ENCODE peak calls at places on chromosome 4, in five cellular contexts. T is fibroblast of lung, F is tibial artery, O is lower leg skin, I is IMR-90. H is an unnamed sample.

GRCh38 chr4:124483043-124483906 is 229.3 kb downstream of the ANKRD50 start:
- DNase-seq in T (peak; percentile 11), F (no peak), O (no peak), I (peak; percentile 21), H (peak; percentile 72)

GRCh38 chr4:7652451-7652871 is 217.7 kb upstream of the PSAPL1 start:
- DNase-seq in T (peak; percentile 21), F (no peak), O (no peak), I (no peak), H (no peak)

GRCh38 chr4:152674359-152674758 is 5.4 kb downstream of the TMEM154 start:
- DNase-seq in T (no peak), F (no peak), O (no peak), I (no peak), H (no peak)

GRCh38 chr4:160238790-160239189 is 1135.9 kb downstream of the RAPGEF2 start:
- DNase-seq in T (no peak), F (no peak), O (no peak), I (no peak), H (no peak)

GRCh38 chr4:167032876-167033275 is 201.4 kb downstream of the SPOCK3 start:
- DNase-seq in T (peak; percentile 80), F (no peak), O (no peak), I (peak; percentile 39), H (peak; percentile 53)

GRCh38 chr4:70993181-70994068 is at the start of gene DCK:
- DNase-seq in T (peak; percentile 91), F (peak; percentile 86), O (peak; percentile 82), I (peak; percentile 90), H (peak; percentile 91)

GRCh38 chr4:109169160-109169559 is 133.3 kb downstream of the COL25A1 start:
- DNase-seq in T (peak; percentile 9), F (no peak), O (no peak), I (peak; percentile 4), H (no peak)

GRCh38 chr4:20493761-20494353 is 206.4 kb upstream of the PACRGL start:
- DNase-seq in T (peak; percentile 58), F (no peak), O (no peak), I (peak; percentile 84), H (peak; percentile 31)

DNA sequence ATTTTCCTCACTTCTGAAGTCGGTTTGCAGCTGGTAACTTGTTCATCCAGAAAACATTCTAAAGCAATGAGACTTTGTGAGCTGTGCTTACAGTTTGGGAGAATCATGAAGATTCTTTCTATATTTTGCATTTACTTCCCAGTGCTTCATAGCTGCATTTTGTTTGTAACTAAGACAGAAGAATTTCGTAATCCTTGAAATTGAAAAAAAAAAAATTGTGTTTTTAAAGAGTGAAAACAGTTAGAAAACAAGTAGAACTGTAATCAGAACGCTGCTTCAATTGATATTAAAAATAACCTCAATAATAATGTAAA is 392.4 kb downstream of the UNC5C start:
- DNase-seq in T (no peak), F (no peak), O (no peak), I (no peak), H (no peak)
- TF ChIP-seq CTCF in T (no peak), F (no peak), O (no peak), I (no peak), H (no peak)

DNA sequence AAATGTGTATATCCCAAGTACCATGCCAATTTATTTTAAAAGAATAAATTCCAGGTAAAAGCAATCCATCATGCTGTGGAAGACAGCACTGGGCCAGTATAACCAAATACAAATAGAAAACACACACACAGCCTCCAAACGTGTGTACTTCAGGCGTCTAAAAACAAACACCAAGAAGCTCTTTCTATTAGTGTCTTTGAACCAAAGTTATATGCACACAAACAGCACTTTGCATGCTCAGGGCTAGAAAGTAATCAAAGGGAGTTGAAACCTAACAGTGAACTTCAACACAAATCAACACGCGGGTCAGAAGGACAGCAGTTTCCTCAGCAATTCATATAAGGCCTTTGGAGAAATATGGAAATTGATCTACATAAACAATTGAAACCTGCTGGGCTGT is 15.4 kb downstream of the GASK1B start:
- DNase-seq in T (no peak), F (no peak), O (no peak), I (no peak), H (no peak)
- H3K4me3 ChIP-seq in T (no peak overlapping the region), F (no peak overlapping the region), O (no peak overlapping the region), I (no peak overlapping the region), H (no peak overlapping the region)

DNA sequence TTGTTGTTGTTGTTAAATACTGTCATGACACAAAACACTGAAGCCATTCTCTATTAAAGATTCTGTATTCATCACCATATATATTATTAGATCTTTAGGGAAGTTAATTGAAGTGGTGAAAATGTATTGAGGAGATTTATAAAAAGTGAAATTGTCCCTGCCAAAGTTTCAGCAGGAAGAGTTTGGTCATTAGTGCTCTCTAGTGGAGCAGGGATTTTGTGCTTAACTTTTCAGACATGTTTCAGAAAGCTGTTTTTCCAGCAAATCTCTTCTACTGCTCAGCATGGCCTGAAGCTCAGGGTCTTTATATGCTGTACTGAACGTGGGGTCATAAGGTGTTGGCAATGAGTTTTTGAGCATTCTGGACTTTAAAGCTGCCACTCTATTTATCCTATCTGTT is 36.7 kb upstream of the CXXC4 start:
- DNase-seq in T (peak; percentile 9), F (no peak), O (no peak), I (no peak), H (peak; percentile 1)
- TF ChIP-seq CTCF in T (peak; percentile 29), F (peak; percentile 10), O (no peak), I (no peak), H (no peak)

GRCh38 chr4:99966692-99967091 is 16.6 kb upstream of the H2AZ1 start:
- DNase-seq in T (peak; percentile 70), F (no peak), O (no peak), I (peak; percentile 71), H (no peak)
- H3K4me3 ChIP-seq in T (no peak overlapping the region), F (no peak overlapping the region), O (no peak overlapping the region), I (no peak overlapping the region), H (no peak overlapping the region)

GRCh38 chr4:183675625-183676024 is 16.5 kb downstream of the TRAPPC11 start:
- DNase-seq in T (peak; percentile 37), F (no peak), O (no peak), I (no peak), H (no peak)

GRCh38 chr4:183670251-183670650 is 11.2 kb downstream of the TRAPPC11 start:
- DNase-seq in T (no peak), F (no peak), O (no peak), I (no peak), H (no peak)

GRCh38 chr4:183674153-183674552 is 15.1 kb downstream of the TRAPPC11 start:
- DNase-seq in T (no peak), F (no peak), O (no peak), I (no peak), H (no peak)
- TF ChIP-seq CTCF in T (no peak), F (no peak), O (no peak), I (no peak), H (no peak)

DNA sequence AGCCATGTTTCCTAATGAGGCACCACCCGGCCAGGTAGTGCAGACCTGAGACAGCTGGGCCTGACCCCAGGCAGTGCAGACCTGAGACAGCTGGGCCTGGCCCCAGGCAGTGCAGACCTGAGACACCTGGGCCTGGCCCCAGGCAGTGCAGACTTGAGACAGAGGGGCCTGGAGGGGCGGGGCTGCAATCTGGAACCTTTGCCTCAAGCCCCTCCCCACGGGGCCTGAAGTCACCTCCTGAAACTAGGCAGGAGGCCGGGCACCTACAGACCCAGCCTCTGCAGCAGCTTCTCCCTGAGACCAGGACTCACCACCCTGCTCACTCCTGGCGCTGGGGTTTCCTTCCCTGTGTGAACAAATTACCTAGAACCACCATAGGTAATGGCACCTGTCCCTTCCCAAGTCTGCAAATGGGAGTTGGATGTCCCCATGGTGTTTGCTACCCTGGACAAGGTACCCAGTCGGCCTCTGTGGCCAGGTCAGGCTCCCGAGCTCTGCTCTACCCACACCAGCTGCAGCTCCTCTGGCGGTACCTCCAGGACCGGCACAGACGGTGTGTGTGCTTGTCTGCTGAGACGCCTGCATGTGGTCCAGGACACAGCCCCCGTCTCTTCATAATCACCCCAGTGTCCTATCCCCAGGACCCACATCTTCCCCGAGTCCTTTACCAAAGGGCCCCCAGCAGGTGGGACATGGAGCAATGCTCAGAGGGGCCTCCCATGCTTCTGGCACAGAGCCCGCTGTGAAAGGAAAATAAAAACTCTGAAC is 53.1 kb upstream of the C4orf50 start:
- DNase-seq in T (no peak), F (no peak), O (no peak), I (no peak), H (no peak)
- H3K4me3 ChIP-seq in T (no peak overlapping the region), F (no peak overlapping the region), O (no peak overlapping the region), I (no peak overlapping the region), H (no peak overlapping the region)

H was measured in fibroblast of pulmonary artery.